ENCODE peak calls at places on chromosome 1, in four cellular contexts. V is A549, A is lung, I is right lobe of liver. C is an unnamed sample.

GRCh38 chr1:54289939-54290233 is 89.9 kb downstream of the MRPL37 start:
- ATAC-seq in A (no peak), V (no peak), I (no peak), C (no peak)

GRCh38 chr1:20981903-20982695 is 194.6 kb downstream of the EIF4G3 start:
- ATAC-seq in V (peak; percentile 70), I (peak; percentile 88), A (no peak), C (no peak)

GRCh38 chr1:61132176-61133047 is 50.1 kb downstream of the NFIA start:
- ATAC-seq in A (no peak), V (peak; percentile 57), I (peak; percentile 41), C (no peak)

GRCh38 chr1:15210651-15211390 is 36.2 kb upstream of the FHAD1 start:
- ATAC-seq in V (no peak), A (no peak), I (no peak), C (no peak)

GRCh38 chr1:226201029-226201593 is 14.6 kb upstream of the ACBD3 start:
- ATAC-seq in V (peak; percentile 41), A (no peak), I (peak; percentile 18), C (no peak)

GRCh38 chr1:9250336-9250585 is 15.7 kb downstream of the H6PD start:
- ATAC-seq in A (no peak), I (no peak), V (peak; percentile 31), C (no peak)

GRCh38 chr1:247653040-247653439 is 26.5 kb downstream of the OR13G1 start:
- ATAC-seq in I (no peak), V (no peak), A (no peak), C (no peak)

GRCh38 chr1:41350055-41350378 is 11.2 kb upstream of the FOXO6 start:
- ATAC-seq in A (no peak), V (no peak), I (peak; percentile 49), C (no peak)

GRCh38 chr1:231272173-231272572 is 31.2 kb downstream of the GNPAT start:
- ATAC-seq in I (no peak), A (no peak), V (no peak), C (no peak)

GRCh38 chr1:174884001-174884400 is 115.7 kb upstream of the CACYBP start:
- ATAC-seq in A (no peak), V (no peak), I (no peak), C (no peak)

GRCh38 chr1:206035027-206035426 is 11.3 kb upstream of the CTSE start:
- ATAC-seq in I (no peak), A (no peak), V (no peak), C (no peak)

DNA sequence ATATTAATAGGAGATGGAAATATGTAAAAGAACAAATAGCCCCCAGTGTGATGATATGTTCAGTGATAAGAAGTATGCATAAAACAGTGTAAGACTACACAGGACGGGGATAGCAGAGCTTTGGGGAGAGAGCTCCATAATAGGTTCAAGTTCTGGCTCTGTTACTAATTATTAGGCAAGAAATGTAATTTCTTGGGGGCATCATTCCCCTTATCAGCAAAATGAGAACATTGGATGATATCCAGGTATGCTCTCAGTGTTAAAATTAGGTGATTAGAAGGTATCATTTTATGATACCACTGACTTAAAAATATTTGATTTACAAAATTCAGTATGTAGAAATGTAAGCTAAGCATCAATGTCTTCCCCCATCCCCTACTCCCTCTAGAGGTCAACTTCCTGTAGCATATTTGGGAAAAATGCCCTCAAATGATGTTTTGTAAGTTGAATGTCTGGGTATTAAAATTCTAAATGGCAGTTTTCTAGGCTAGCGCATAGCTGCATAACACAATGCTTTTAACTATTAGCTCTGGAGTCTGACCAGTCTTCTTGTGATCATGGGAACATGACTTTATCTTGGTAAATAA is 585.7 kb upstream of the CAMK1G start:
- ATAC-seq in V (no peak), A (no peak), I (no peak), C (no peak)
- TF ChIP-seq CTCF in V (peak; percentile 14), A (no peak), I (peak; percentile 27), C (no peak)

DNA sequence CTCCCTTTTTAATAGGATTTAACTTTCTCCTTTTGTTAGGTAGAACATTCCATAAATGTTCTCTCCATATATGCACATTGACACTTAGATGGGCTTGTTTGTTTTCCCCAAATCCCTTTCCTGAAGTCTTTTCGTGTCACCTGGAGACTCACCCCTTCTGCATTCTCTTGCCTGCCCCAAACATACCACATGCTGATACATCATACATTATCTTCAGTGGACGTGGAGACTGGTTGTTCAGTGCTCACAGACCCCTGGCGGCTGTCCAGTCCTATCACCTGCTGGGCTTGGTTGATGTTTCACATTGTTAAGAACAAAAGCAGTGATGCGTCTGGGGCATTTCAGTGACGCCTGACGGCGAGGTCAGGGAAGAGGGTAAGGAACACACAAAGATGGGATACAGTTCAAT is 22.2 kb downstream of the FMOD start:
- ATAC-seq in I (no peak), A (no peak), V (no peak), C (no peak)
- TF ChIP-seq CTCF in I (no peak), A (no peak), V (no peak), C (no peak)

DNA sequence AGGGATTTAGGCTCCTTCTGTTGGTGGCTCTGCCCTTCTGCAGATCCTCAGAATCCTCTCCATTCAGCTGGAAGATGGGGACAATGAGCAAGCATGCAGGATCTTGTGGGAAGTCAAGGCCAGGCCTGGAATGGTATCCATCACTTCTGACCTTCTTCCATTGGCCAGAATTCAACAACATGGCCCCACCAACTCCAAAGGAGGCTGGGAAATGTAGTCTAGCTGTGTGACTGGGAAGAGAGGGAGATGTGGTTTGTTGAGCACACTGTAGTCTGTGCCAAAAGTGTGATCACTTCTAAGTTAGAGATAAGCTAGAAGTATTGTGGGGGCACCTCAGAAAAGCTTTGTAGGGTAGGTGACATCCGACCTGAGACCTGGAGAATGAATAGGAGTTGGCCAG is 60.4 kb upstream of the WNT4 start:
- ATAC-seq in A (no peak), V (no peak), I (no peak), C (no peak)
- TF ChIP-seq CTCF in A (no peak), V (no peak), I (no peak), C (no peak)

DNA sequence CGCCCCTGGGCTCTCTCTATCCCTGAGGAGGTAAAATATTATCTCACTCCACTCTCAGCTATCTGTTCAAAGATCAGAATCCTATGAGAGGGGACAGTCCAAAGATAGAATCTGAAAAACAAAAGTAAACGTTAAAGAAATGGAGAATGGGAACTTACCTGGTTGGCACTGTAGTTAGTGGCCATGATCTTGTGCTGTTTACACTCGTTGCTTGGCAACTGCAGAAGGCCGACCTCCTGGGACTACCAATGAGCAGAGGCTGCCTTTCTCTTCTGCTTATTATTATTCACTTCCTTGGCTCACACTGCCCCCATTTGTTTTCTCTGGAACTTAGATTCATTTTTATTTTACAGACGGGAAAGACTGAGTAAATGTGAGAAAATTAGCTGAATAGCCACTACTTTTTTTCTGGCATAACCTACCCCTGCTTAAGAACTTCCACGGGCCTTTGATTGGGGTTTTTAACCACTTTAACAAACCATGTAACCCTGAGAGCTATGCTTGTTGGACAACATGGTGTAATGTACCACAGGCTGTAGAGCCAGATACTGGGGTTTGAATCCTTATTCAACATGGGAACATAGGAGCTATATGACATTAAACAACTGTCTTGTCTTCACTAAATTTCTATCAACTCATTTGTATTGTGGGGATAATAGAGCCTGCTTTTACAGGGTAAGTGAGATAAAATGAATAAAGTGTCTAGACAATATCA is at the start of gene CFAP126:
- ATAC-seq in I (peak; percentile 99), V (peak; percentile 99), A (peak; percentile 92), C (peak; percentile 84)
- TF ChIP-seq CTCF in I (peak; percentile 39), V (peak; percentile 21), A (no peak), C (no peak)

GRCh38 chr1:154955718-154956513 is at the start of gene PBXIP1:
- ATAC-seq in V (peak; percentile 90), A (peak; percentile 82), I (peak; percentile 84), C (peak; percentile 88)
- TF ChIP-seq CTCF in V (peak; percentile 29), A (no peak), I (peak; percentile 30), C (no peak)

GRCh38 chr1:33168556-33169289 is 13.1 kb downstream of the TRIM62 start:
- ATAC-seq in I (no peak), A (no peak), V (peak; percentile 48), C (no peak)
- TF ChIP-seq CTCF in I (no peak), A (no peak), V (no peak), C (no peak)

GRCh38 chr1:160634543-160635491 is 12.0 kb downstream of the SLAMF1 start:
- ATAC-seq in V (no peak), A (no peak), I (no peak), C (no peak)
- TF ChIP-seq CTCF in V (no peak), A (no peak), I (no peak), C (no peak)

GRCh38 chr1:152442765-152443164 is 28.7 kb upstream of the CRNN start:
- ATAC-seq in I (no peak), A (no peak), V (no peak), C (peak; percentile 26)

GRCh38 chr1:152441756-152442155 is 27.7 kb upstream of the CRNN start:
- ATAC-seq in V (no peak), A (no peak), I (no peak), C (no peak)

GRCh38 chr1:152440635-152441471 is 26.8 kb upstream of the CRNN start:
- ATAC-seq in A (peak; percentile 70), I (peak; percentile 96), V (peak; percentile 99), C (peak; percentile 77)

GRCh38 chr1:152442291-152442690 is 28.2 kb upstream of the CRNN start:
- ATAC-seq in I (no peak), A (no peak), V (no peak), C (no peak)

DNA sequence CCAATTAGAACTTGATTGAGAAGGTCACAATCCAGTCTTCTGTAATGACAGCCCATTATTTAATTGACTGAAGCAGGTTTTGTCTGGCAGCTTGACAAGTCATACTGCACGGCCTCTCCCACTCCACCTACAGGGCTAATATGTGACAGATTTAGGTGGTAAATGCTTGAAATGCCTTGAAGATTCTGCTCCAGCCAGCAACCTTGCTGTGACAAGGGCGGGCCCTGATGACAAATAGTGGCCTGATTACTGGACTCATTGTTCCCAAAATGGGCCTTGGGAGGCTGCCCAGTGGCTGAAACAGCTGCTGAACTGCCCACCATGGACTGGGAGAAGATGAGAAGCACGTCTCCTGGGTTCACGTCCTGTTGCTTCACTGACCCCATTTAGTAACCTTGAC is 30.0 kb upstream of the CRNN start:
- ATAC-seq in V (no peak), I (no peak), A (no peak), C (no peak)
- TF ChIP-seq CTCF in V (no peak), I (no peak), A (no peak), C (no peak)

C was measured in gastroesophageal sphincter.